ENCODE peak calls at places on chromosomes 1 and 21, in seven cellular contexts. N, C, S, W, L, A and G are unnamed samples.

GRCh38 chr1:246267896-246268295 is 239.2 kb downstream of the SMYD3 start:
- DNase-seq in N (no peak), C (no peak), S (no peak), W (no peak), L (no peak), A (no peak), G (no peak)

GRCh38 chr1:21206117-21206516 is 29.4 kb upstream of the EIF4G3 start:
- DNase-seq in N (no peak), C (no peak), S (no peak), W (no peak), L (peak; percentile 89), A (no peak), G (peak; percentile 85)

GRCh38 chr1:31696246-31696645 is 7.6 kb downstream of the COL16A1 start:
- DNase-seq in N (no peak), C (no peak), S (no peak), W (no peak), L (no peak), A (peak; percentile 84), G (no peak)

GRCh38 chr1:205259361-205259832 is 31.7 kb downstream of the TMCC2 start:
- DNase-seq in N (no peak), C (no peak), S (no peak), W (no peak), L (no peak), A (no peak), G (no peak)

GRCh38 chr1:234956821-234957329 is 171.8 kb downstream of the TOMM20 start:
- DNase-seq in N (no peak), C (no peak), S (no peak), W (no peak), L (no peak), A (no peak), G (no peak)

GRCh38 chr1:86018311-86018923 is 138.2 kb downstream of the COL24A1 start:
- DNase-seq in N (peak; percentile 23), C (peak; percentile 2), S (peak; percentile 56), W (no peak), L (peak; percentile 47), A (no peak), G (peak; percentile 54)

GRCh38 chr1:218368686-218369085 is 23.6 kb downstream of the TGFB2 start:
- DNase-seq in N (no peak), C (no peak), S (no peak), W (no peak), L (no peak), A (no peak), G (no peak)

GRCh38 chr21:42352433-42353095 is 1.8 kb upstream of the TFF2 start:
- DNase-seq in N (no peak), C (no peak), S (no peak), W (no peak), L (no peak), A (no peak), G (no peak)

GRCh38 chr1:210233495-210234253 is 1.1 kb downstream of the SERTAD4 start:
- DNase-seq in N (peak; percentile 24), C (peak; percentile 61), S (peak; percentile 55), W (no peak), L (peak; percentile 86), A (no peak), G (peak; percentile 88)

GRCh38 chr1:83673287-83673686 is 325.6 kb downstream of the TTLL7 start:
- DNase-seq in N (no peak), C (no peak), S (no peak), W (no peak), L (no peak), A (no peak), G (no peak)

GRCh38 chr1:183318433-183318832 is 99.7 kb downstream of the NMNAT2 start:
- DNase-seq in N (no peak), C (peak; percentile 81), S (no peak), W (peak; percentile 83), L (peak; percentile 54), A (no peak), G (peak; percentile 87)

GRCh38 chr1:161933592-161934277 is 89.9 kb downstream of the OLFML2B start:
- DNase-seq in N (no peak), C (no peak), S (no peak), W (no peak), L (no peak), A (no peak), G (no peak)